ENCODE peak calls at places on chromosome 15, in four cellular contexts. One of them, this sample, is unnamed.

GRCh38 chr15:85946986-85947385 is 132.7 kb upstream of the AGBL1 start:
- DNase-seq in activated B cell treated with CpG ODN at 0.5 μM for 24 hours: no peak
- DNase-seq in tibial artery: no peak
- DNase-seq in heart right ventricle: no peak
- DNase-seq in this sample: no peak

GRCh38 chr15:71288348-71288955 is 173.2 kb downstream of the THSD4 start:
- DNase-seq in activated B cell treated with CpG ODN at 0.5 μM for 24 hours: no peak
- DNase-seq in heart right ventricle: no peak
- DNase-seq in tibial artery: no peak
- DNase-seq in this sample: no peak

GRCh38 chr15:79523266-79523665 is 91.1 kb downstream of the MINAR1 start:
- DNase-seq in activated B cell treated with CpG ODN at 0.5 μM for 24 hours: no peak
- DNase-seq in heart right ventricle: no peak
- DNase-seq in tibial artery: no peak
- DNase-seq in this sample: no peak

GRCh38 chr15:76714950-76715349 is 190.2 kb downstream of the SCAPER start:
- DNase-seq in activated B cell treated with CpG ODN at 0.5 μM for 24 hours: no peak
- DNase-seq in heart right ventricle: no peak
- DNase-seq in tibial artery: no peak
- DNase-seq in this sample: no peak

GRCh38 chr15:73389539-73389938 is 20.8 kb upstream of the HCN4 start:
- DNase-seq in heart right ventricle: no peak
- DNase-seq in activated B cell treated with CpG ODN at 0.5 μM for 24 hours: no peak
- DNase-seq in tibial artery: no peak
- DNase-seq in this sample: no peak

GRCh38 chr15:33140326-33140725 is 54.2 kb downstream of the FMN1 start:
- DNase-seq in heart right ventricle: no peak
- DNase-seq in activated B cell treated with CpG ODN at 0.5 μM for 24 hours: no peak
- DNase-seq in tibial artery: no peak
- DNase-seq in this sample: no peak

GRCh38 chr15:87129916-87130315 is 1050.2 kb downstream of the AGBL1 start:
- DNase-seq in tibial artery: no peak
- DNase-seq in activated B cell treated with CpG ODN at 0.5 μM for 24 hours: no peak
- DNase-seq in heart right ventricle: no peak
- DNase-seq in this sample: no peak

GRCh38 chr15:58608711-58609110 is 140.8 kb downstream of the ADAM10 start:
- DNase-seq in heart right ventricle: no peak
- DNase-seq in tibial artery: no peak
- DNase-seq in activated B cell treated with CpG ODN at 0.5 μM for 24 hours: no peak
- DNase-seq in this sample: no peak

GRCh38 chr15:92914103-92914499 is 14.0 kb downstream of the CHD2 start:
- DNase-seq in activated B cell treated with CpG ODN at 0.5 μM for 24 hours: no peak
- DNase-seq in tibial artery: no peak
- DNase-seq in heart right ventricle: no peak
- DNase-seq in this sample: no peak

GRCh38 chr15:86231864-86232801 is 152.5 kb downstream of the AGBL1 start:
- DNase-seq in heart right ventricle: peak; percentile 6
- DNase-seq in tibial artery: no peak
- DNase-seq in activated B cell treated with CpG ODN at 0.5 μM for 24 hours: no peak
- DNase-seq in this sample: peak; percentile 27

GRCh38 chr15:40252141-40252437 is 13.2 kb downstream of the PAK6 start:
- DNase-seq in heart right ventricle: no peak
- DNase-seq in activated B cell treated with CpG ODN at 0.5 μM for 24 hours: no peak
- DNase-seq in tibial artery: no peak
- DNase-seq in this sample: no peak

GRCh38 chr15:84715442-84716035 is 400 bp downstream of the SEC11A start:
- DNase-seq in activated B cell treated with CpG ODN at 0.5 μM for 24 hours: no peak
- DNase-seq in heart right ventricle: no peak
- DNase-seq in tibial artery: peak; percentile 23
- DNase-seq in this sample: peak; percentile 28

GRCh38 chr15:33780011-33780768 is 188.1 kb upstream of the CHRM5 start:
- DNase-seq in activated B cell treated with CpG ODN at 0.5 μM for 24 hours: no peak
- DNase-seq in tibial artery: no peak
- DNase-seq in heart right ventricle: no peak
- DNase-seq in this sample: no peak

GRCh38 chr15:73965094-73965729 is 26.9 kb downstream of the STOML1 start:
- DNase-seq in heart right ventricle: no peak
- DNase-seq in activated B cell treated with CpG ODN at 0.5 μM for 24 hours: no peak
- DNase-seq in tibial artery: no peak
- DNase-seq in this sample: no peak

GRCh38 chr15:101427606-101428487 is 61.7 kb downstream of the PCSK6 start:
- DNase-seq in activated B cell treated with CpG ODN at 0.5 μM for 24 hours: no peak
- DNase-seq in tibial artery: no peak
- DNase-seq in heart right ventricle: no peak
- DNase-seq in this sample: no peak

GRCh38 chr15:66287461-66288055 is 5.8 kb upstream of the DIS3L start:
- DNase-seq in activated B cell treated with CpG ODN at 0.5 μM for 24 hours: no peak
- DNase-seq in tibial artery: no peak
- DNase-seq in heart right ventricle: no peak
- DNase-seq in this sample: peak; percentile 43

GRCh38 chr15:64686130-64686735 is 89.2 kb downstream of the RBPMS2 start:
- DNase-seq in heart right ventricle: peak; percentile 62
- DNase-seq in tibial artery: no peak
- DNase-seq in activated B cell treated with CpG ODN at 0.5 μM for 24 hours: no peak
- DNase-seq in this sample: peak; percentile 74

GRCh38 chr15:66997212-66997611 is 68.2 kb upstream of the SMAD3 start:
- DNase-seq in tibial artery: no peak
- DNase-seq in activated B cell treated with CpG ODN at 0.5 μM for 24 hours: no peak
- DNase-seq in heart right ventricle: no peak
- DNase-seq in this sample: peak; percentile 80

GRCh38 chr15:79682851-79683288 is 213.9 kb downstream of the MTHFS start:
- DNase-seq in activated B cell treated with CpG ODN at 0.5 μM for 24 hours: no peak
- DNase-seq in heart right ventricle: no peak
- DNase-seq in tibial artery: no peak
- DNase-seq in this sample: peak; percentile 54

GRCh38 chr15:44735482-44736260 is 657 bp upstream of the TRIM69 start:
- DNase-seq in tibial artery: peak; percentile 74
- DNase-seq in activated B cell treated with CpG ODN at 0.5 μM for 24 hours: no peak
- DNase-seq in heart right ventricle: peak; percentile 44
- DNase-seq in this sample: no peak

GRCh38 chr15:88394553-88395159 is 72.5 kb downstream of the MRPL46 start:
- DNase-seq in activated B cell treated with CpG ODN at 0.5 μM for 24 hours: no peak
- DNase-seq in heart right ventricle: no peak
- DNase-seq in tibial artery: no peak
- DNase-seq in this sample: no peak

GRCh38 chr15:44710236-44711088 is 661 bp downstream of the PATL2 start:
- DNase-seq in tibial artery: peak; percentile 67
- DNase-seq in activated B cell treated with CpG ODN at 0.5 μM for 24 hours: peak; percentile 50
- DNase-seq in heart right ventricle: peak; percentile 48
- DNase-seq in this sample: peak; percentile 48

GRCh38 chr15:61383421-61383820 is 154.3 kb upstream of the RORA start:
- DNase-seq in tibial artery: no peak
- DNase-seq in activated B cell treated with CpG ODN at 0.5 μM for 24 hours: no peak
- DNase-seq in heart right ventricle: no peak
- DNase-seq in this sample: peak; percentile 97

GRCh38 chr15:64599226-64599625 is 138.8 kb downstream of the ZNF609 start:
- DNase-seq in activated B cell treated with CpG ODN at 0.5 μM for 24 hours: no peak
- DNase-seq in tibial artery: no peak
- DNase-seq in heart right ventricle: no peak
- DNase-seq in this sample: no peak

GRCh38 chr15:78618490-78618934 is 2.3 kb downstream of the CHRNA3 start:
- DNase-seq in heart right ventricle: peak; percentile 91
- DNase-seq in activated B cell treated with CpG ODN at 0.5 μM for 24 hours: peak; percentile 59
- DNase-seq in tibial artery: peak; percentile 90
- DNase-seq in this sample: peak; percentile 95

GRCh38 chr15:50676799-50677483 is 9.7 kb downstream of the TRPM7 start:
- DNase-seq in tibial artery: no peak
- DNase-seq in heart right ventricle: no peak
- DNase-seq in activated B cell treated with CpG ODN at 0.5 μM for 24 hours: no peak
- DNase-seq in this sample: peak; percentile 70

GRCh38 chr15:80777137-80777536 is 2.0 kb upstream of the CEMIP start:
- DNase-seq in tibial artery: peak; percentile 65
- DNase-seq in heart right ventricle: peak; percentile 27
- DNase-seq in activated B cell treated with CpG ODN at 0.5 μM for 24 hours: no peak
- DNase-seq in this sample: peak; percentile 91

GRCh38 chr15:80778621-80778963 is 578 bp upstream of the CEMIP start:
- DNase-seq in tibial artery: no peak
- DNase-seq in activated B cell treated with CpG ODN at 0.5 μM for 24 hours: no peak
- DNase-seq in heart right ventricle: no peak
- DNase-seq in this sample: no peak

GRCh38 chr15:80775340-80775739 is 3.8 kb upstream of the CEMIP start:
- DNase-seq in activated B cell treated with CpG ODN at 0.5 μM for 24 hours: no peak
- DNase-seq in heart right ventricle: no peak
- DNase-seq in tibial artery: no peak
- DNase-seq in this sample: no peak

GRCh38 chr15:80777836-80778620 is 1.1 kb upstream of the CEMIP start:
- DNase-seq in activated B cell treated with CpG ODN at 0.5 μM for 24 hours: no peak
- DNase-seq in heart right ventricle: no peak
- DNase-seq in tibial artery: no peak
- DNase-seq in this sample: no peak

DNA sequence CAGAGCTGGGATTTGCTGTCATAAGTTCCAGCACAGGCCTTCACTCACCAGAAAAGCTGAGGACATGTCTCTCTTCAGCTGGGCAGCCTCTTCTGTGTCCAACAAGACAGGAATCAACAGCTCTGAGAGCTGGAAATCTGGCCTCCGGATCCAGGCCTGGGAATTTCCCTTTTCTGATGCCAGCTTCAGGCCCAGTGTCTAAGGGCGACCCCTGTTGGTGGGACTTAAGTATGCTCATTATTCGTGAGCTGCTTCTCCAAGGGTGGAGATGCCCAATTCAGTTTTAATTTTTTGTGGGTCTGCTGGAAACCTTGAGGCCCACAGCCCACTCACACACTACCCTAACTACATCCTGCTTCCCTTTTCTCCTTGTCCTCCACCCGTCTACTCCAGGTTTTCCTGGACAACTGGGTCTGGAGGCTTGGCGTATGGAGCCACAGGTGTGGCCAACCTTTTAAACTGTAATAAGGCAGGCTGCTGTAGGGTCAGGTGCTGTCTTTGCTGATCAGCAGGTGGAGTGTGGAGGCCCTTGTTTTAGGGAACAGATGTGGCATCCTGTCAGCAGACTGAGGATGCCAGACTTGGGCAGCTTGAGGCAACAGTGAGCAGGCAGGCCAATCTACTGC is 2.6 kb upstream of the CEMIP start:
- DNase-seq in activated B cell treated with CpG ODN at 0.5 μM for 24 hours: peak; percentile 27
- DNase-seq in tibial artery: peak; percentile 58
- DNase-seq in heart right ventricle: peak; percentile 77
- DNase-seq in this sample: peak; percentile 80
- TF ChIP-seq CTCF in activated B cell treated with CpG ODN at 0.5 μM for 24 hours: no peak
- TF ChIP-seq CTCF in tibial artery: peak; percentile 75
- TF ChIP-seq CTCF in heart right ventricle: peak; percentile 87
- TF ChIP-seq CTCF in this sample: peak; percentile 93

GRCh38 chr15:60212536-60212935 is 185.2 kb downstream of the ANXA2 start:
- DNase-seq in tibial artery: no peak
- DNase-seq in heart right ventricle: no peak
- DNase-seq in activated B cell treated with CpG ODN at 0.5 μM for 24 hours: no peak
- DNase-seq in this sample: peak; percentile 31
- TF ChIP-seq CTCF in tibial artery: no peak
- TF ChIP-seq CTCF in heart right ventricle: no peak
- TF ChIP-seq CTCF in activated B cell treated with CpG ODN at 0.5 μM for 24 hours: no peak
- TF ChIP-seq CTCF in this sample: no peak

GRCh38 chr15:23532019-23532418 is 33.5 kb upstream of the MKRN3 start:
- DNase-seq in heart right ventricle: no peak
- DNase-seq in tibial artery: no peak
- DNase-seq in activated B cell treated with CpG ODN at 0.5 μM for 24 hours: no peak
- DNase-seq in this sample: peak; percentile 1
- TF ChIP-seq CTCF in heart right ventricle: no peak
- TF ChIP-seq CTCF in tibial artery: no peak
- TF ChIP-seq CTCF in activated B cell treated with CpG ODN at 0.5 μM for 24 hours: no peak
- TF ChIP-seq CTCF in this sample: no peak

GRCh38 chr15:89776274-89777072 is at the start of gene MESP2:
- DNase-seq in activated B cell treated with CpG ODN at 0.5 μM for 24 hours: peak; percentile 61
- DNase-seq in tibial artery: peak; percentile 84
- DNase-seq in heart right ventricle: peak; percentile 84
- DNase-seq in this sample: peak; percentile 74
- TF ChIP-seq CTCF in activated B cell treated with CpG ODN at 0.5 μM for 24 hours: no peak
- TF ChIP-seq CTCF in tibial artery: peak; percentile 44
- TF ChIP-seq CTCF in heart right ventricle: peak; percentile 42
- TF ChIP-seq CTCF in this sample: peak; percentile 26

GRCh38 chr15:62869116-62869515 is 173.4 kb upstream of the TPM1 start:
- DNase-seq in heart right ventricle: no peak
- DNase-seq in activated B cell treated with CpG ODN at 0.5 μM for 24 hours: no peak
- DNase-seq in tibial artery: no peak
- DNase-seq in this sample: no peak
- TF ChIP-seq CTCF in heart right ventricle: no peak
- TF ChIP-seq CTCF in activated B cell treated with CpG ODN at 0.5 μM for 24 hours: no peak
- TF ChIP-seq CTCF in tibial artery: no peak
- TF ChIP-seq CTCF in this sample: no peak

GRCh38 chr15:69731581-69731980 is 279.0 kb downstream of the RPLP1 start:
- DNase-seq in tibial artery: no peak
- DNase-seq in activated B cell treated with CpG ODN at 0.5 μM for 24 hours: no peak
- DNase-seq in heart right ventricle: no peak
- DNase-seq in this sample: no peak

GRCh38 chr15:69730281-69731235 is 277.9 kb downstream of the RPLP1 start:
- DNase-seq in heart right ventricle: no peak
- DNase-seq in activated B cell treated with CpG ODN at 0.5 μM for 24 hours: no peak
- DNase-seq in tibial artery: no peak
- DNase-seq in this sample: peak; percentile 10

GRCh38 chr15:69727257-69727924 is 274.8 kb downstream of the RPLP1 start:
- DNase-seq in heart right ventricle: no peak
- DNase-seq in tibial artery: no peak
- DNase-seq in activated B cell treated with CpG ODN at 0.5 μM for 24 hours: no peak
- DNase-seq in this sample: no peak

GRCh38 chr15:69732133-69732532 is 279.5 kb downstream of the RPLP1 start:
- DNase-seq in heart right ventricle: no peak
- DNase-seq in activated B cell treated with CpG ODN at 0.5 μM for 24 hours: no peak
- DNase-seq in tibial artery: no peak
- DNase-seq in this sample: no peak

GRCh38 chr15:69729167-69729748 is 276.6 kb downstream of the RPLP1 start:
- DNase-seq in heart right ventricle: peak; percentile 17
- DNase-seq in tibial artery: no peak
- DNase-seq in activated B cell treated with CpG ODN at 0.5 μM for 24 hours: peak; percentile 49
- DNase-seq in this sample: peak; percentile 42
- TF ChIP-seq CTCF in heart right ventricle: peak; percentile 84
- TF ChIP-seq CTCF in tibial artery: peak; percentile 62
- TF ChIP-seq CTCF in activated B cell treated with CpG ODN at 0.5 μM for 24 hours: peak; percentile 73
- TF ChIP-seq CTCF in this sample: peak; percentile 90